ENCODE peak calls at places on chromosomes 3 and 15, in five cellular contexts. S is ascending aorta, P is heart right ventricle, E is right lobe of liver, G is neural progenitor cell. C is an unnamed sample.

GRCh38 chr3:69738291-69738690 is 973 bp upstream of the MITF start:
- DNase-seq in S (no peak), P (no peak), E (no peak), G (peak; percentile 12), C (no peak)

GRCh38 chr3:67094769-67095168 is 96.7 kb downstream of the KBTBD8 start:
- DNase-seq in S (no peak), P (peak; percentile 4), E (no peak), G (no peak), C (no peak)

GRCh38 chr15:31235298-31236183 is 91.1 kb upstream of the KLF13 start:
- DNase-seq in S (no peak), P (peak; percentile 80), E (peak; percentile 89), G (no peak), C (peak; percentile 82)

GRCh38 chr15:41513282-41514227 is at the start of gene LTK:
- DNase-seq in S (no peak), P (no peak), E (no peak), G (peak; percentile 77), C (no peak)

GRCh38 chr15:79192462-79193036 is 90.0 kb upstream of the ANKRD34C start:
- DNase-seq in S (no peak), P (no peak), E (no peak), G (no peak), C (no peak)

GRCh38 chr3:30342319-30343060 is 263.9 kb upstream of the TGFBR2 start:
- DNase-seq in S (peak; percentile 20), P (peak; percentile 25), E (no peak), G (no peak), C (no peak)

GRCh38 chr3:99485286-99485685 is 153.1 kb upstream of the COL8A1 start:
- DNase-seq in S (no peak), P (no peak), E (no peak), G (no peak), C (no peak)

GRCh38 chr3:109155828-109156227 is 19.3 kb downstream of the C3orf85 start:
- DNase-seq in S (no peak), P (no peak), E (no peak), G (no peak), C (no peak)

GRCh38 chr3:153469162-153469561 is 307.1 kb downstream of the RAP2B start:
- DNase-seq in S (no peak), P (no peak), E (no peak), G (no peak), C (no peak)

GRCh38 chr15:89083246-89083645 is 5.0 kb upstream of the ABHD2 start:
- DNase-seq in S (no peak), P (no peak), E (no peak), G (no peak), C (no peak)

GRCh38 chr3:33886015-33886414 is 87.6 kb downstream of the PDCD6IP start:
- DNase-seq in S (no peak), P (no peak), E (no peak), G (no peak), C (no peak)

GRCh38 chr3:195849322-195850074 is 37.8 kb upstream of the MUC4 start:
- DNase-seq in S (no peak), P (no peak), E (peak; percentile 62), G (no peak), C (peak; percentile 46)

GRCh38 chr3:7204848-7205156 is 343.9 kb downstream of the GRM7 start:
- DNase-seq in S (no peak), P (no peak), E (no peak), G (no peak), C (no peak)

GRCh38 chr3:151561878-151562277 is 101.0 kb upstream of the IGSF10 start:
- DNase-seq in S (no peak), P (no peak), E (no peak), G (no peak), C (no peak)

GRCh38 chr15:72953306-72953705 is 99.0 kb upstream of the NEO1 start:
- DNase-seq in S (no peak), P (no peak), E (no peak), G (no peak), C (no peak)

GRCh38 chr3:98482717-98483482 is 14.6 kb upstream of the OR5K2 start:
- DNase-seq in S (no peak), P (no peak), E (no peak), G (no peak), C (no peak)

GRCh38 chr3:126851382-126851781 is 131.5 kb upstream of the PLXNA1 start:
- DNase-seq in S (no peak), P (no peak), E (no peak), G (peak; percentile 5), C (no peak)

GRCh38 chr3:42750834-42751233 is 22.2 kb downstream of the CCDC13 start:
- DNase-seq in S (no peak), P (no peak), E (no peak), G (no peak), C (no peak)

GRCh38 chr3:6516694-6517093 is 344.2 kb upstream of the GRM7 start:
- DNase-seq in S (no peak), P (no peak), E (no peak), G (no peak), C (no peak)

GRCh38 chr3:23421811-23422510 is 218.8 kb downstream of the UBE2E2 start:
- DNase-seq in S (no peak), P (no peak), E (no peak), G (no peak), C (no peak)

GRCh38 chr15:34314491-34314890 is 23.1 kb downstream of the SLC12A6 start:
- DNase-seq in S (no peak), P (no peak), E (no peak), G (no peak), C (no peak)

GRCh38 chr15:75107905-75108838 is 84.8 kb downstream of the PPCDC start:
- DNase-seq in S (no peak), P (no peak), E (peak; percentile 40), G (no peak), C (peak; percentile 79)

GRCh38 chr15:36356978-36357582 is 222.3 kb upstream of the CDIN1 start:
- DNase-seq in S (no peak), P (peak; percentile 9), E (no peak), G (no peak), C (no peak)

GRCh38 chr3:46923559-46924350 is 46.2 kb downstream of the PTH1R start:
- DNase-seq in S (no peak), P (no peak), E (no peak), G (peak; percentile 69), C (peak; percentile 82)

GRCh38 chr3:150945226-150945625 is 27.3 kb downstream of the CLRN1 start:
- DNase-seq in S (no peak), P (no peak), E (no peak), G (no peak), C (no peak)

GRCh38 chr3:149611149-149611548 is 46.7 kb downstream of the WWTR1 start:
- DNase-seq in S (no peak), P (no peak), E (no peak), G (no peak), C (no peak)

GRCh38 chr3:149613988-149614387 is 43.8 kb downstream of the WWTR1 start:
- DNase-seq in S (no peak), P (no peak), E (no peak), G (no peak), C (no peak)

GRCh38 chr3:149618151-149619123 is 39.4 kb downstream of the WWTR1 start:
- DNase-seq in S (peak; percentile 25), P (peak; percentile 71), E (no peak), G (no peak), C (no peak)

GRCh38 chr3:149612456-149612855 is 45.4 kb downstream of the WWTR1 start:
- DNase-seq in S (no peak), P (no peak), E (no peak), G (no peak), C (no peak)

GRCh38 chr3:149615731-149616221 is 42.0 kb downstream of the WWTR1 start:
- DNase-seq in S (no peak), P (no peak), E (peak; percentile 31), G (no peak), C (no peak)
- H3K4me1 ChIP-seq in S (peaks cover 77% of the 10 kb centered on the region), P (peaks cover 94% of the 10 kb centered on the region), E (no peaks in the 10 kb centered on the region), G (peaks cover under 1% of the 10 kb centered on the region), C (peaks cover 9% of the 10 kb centered on the region)

DNA sequence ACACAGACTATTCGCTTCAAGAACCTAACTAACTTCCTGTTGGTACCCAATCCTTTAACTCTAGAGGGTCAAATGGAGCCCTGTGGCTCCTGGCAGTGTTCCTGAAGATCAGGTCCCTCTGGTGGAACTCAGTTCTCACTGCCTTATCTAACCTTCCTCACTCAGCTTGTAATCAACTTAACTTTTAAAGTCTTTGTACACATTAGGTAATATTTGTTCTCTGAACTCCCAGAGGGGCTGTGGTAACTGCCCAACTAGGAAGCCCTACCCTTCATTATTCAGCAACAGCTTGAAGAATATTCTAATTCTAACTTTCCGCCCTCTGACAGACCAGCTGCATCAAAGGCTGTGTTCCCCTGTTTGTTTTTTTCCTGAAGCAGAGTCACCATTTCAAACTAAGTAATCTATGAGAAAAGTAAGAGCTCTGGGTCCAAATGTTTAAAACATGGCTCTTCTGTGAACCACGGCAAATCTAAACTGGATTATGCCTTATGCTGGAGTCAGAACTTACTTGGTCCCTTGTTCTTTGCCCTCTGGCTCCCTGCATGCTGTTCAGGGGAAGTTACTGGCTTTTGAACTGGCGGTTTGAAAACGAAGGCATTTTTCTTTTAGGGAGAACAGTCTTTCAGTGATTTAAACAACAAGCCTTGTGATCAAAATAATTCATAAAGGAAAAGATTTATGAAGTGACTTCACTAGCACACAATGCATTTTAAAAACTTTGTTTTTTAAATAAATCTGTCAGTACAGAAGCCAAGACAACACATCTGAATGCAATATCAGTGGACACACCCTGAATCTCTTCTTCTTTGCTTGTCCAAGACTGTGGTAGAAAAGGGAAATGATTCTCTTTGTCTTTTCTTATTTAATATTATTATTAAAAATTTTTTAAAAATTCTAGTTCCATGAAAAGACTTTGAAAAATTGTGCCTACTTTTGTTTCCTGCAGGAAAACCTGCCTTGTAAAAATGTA is 365.6 kb downstream of the TIGIT start:
- DNase-seq in S (no peak), P (peak; percentile 28), E (no peak), G (peak; percentile 6), C (no peak)
- H3K4me3 ChIP-seq in S (peak overlapping the region; percentile 25), P (peak overlapping the region; percentile 6), E (no peak overlapping the region), G (no peak overlapping the region), C (peak overlapping the region; percentile 12)

DNA sequence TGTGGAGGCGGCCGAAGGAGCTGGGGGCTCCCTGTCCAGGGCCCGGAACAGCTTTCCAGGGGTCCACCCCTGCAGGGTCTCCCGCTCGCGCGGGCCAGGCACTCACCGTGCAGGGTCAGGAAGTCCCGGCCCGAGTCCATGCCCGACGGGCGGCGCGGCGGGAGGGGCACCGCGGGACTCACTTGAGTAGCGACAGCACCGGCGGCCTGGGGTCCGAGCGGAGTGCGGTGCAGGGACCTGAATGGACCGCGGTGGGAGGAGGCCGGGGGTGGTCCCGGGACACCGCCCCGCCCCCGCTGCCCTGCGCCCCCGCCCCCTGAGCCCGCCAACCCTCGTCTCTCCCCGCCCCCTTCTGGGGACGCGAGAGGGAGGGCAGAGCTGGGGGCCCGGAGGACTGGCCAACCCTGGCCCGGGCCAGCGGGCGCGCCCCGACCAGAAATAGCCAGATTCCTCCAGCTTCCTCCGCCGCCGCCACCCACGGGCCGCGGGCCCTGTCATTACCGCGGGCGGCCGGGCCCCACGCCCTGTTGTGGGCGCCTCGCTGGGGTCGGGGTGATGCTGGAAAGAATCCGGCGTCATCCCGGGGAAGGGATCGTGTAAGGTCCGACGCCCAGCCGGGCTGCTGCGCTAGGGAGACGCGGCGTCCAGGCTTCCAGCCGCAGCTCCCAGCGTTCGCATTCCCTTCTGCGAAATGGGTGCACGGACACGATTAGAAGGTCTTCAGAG is at the start of gene PLCD1:
- DNase-seq in S (peak; percentile 67), P (peak; percentile 82), E (peak; percentile 77), G (peak; percentile 94), C (peak; percentile 96)
- H3K27ac ChIP-seq in S (peak within 1 kb of the TSS; percentile 97), P (peak within 1 kb of the TSS; percentile 48), E (peak within 1 kb of the TSS; percentile 40), G (no peak within 1 kb of the TSS), C (peak within 1 kb of the TSS; percentile 88)

DNA sequence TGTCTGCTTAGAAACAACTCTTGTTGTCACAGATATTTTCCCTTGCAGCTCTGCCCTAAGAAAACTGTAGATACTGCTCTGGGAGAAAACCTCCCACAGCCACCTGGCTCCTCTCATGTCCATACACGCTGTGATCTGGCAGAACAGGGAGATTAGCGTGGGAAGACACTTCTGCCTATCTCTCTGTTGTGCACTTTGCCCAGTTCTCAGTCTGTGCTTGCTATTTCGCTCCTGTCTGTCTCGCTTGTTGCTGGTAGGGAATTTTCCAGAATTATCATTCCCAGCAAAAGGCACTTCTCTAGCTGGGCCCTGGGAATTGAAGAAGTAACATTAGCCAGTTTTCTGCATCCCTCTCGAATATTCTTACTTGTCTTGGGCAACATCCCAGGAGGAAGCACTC is 8.1 kb upstream of the GATM start:
- DNase-seq in S (no peak), P (peak; percentile 53), E (no peak), G (no peak), C (no peak)
- H3K4me1 ChIP-seq in S (no peaks in the 10 kb centered on the region), P (peaks cover 40% of the 10 kb centered on the region), E (no peaks in the 10 kb centered on the region), G (no peaks in the 10 kb centered on the region), C (peaks cover 5% of the 10 kb centered on the region)

C was measured in kidney.